ENCODE peak calls at places on chromosomes 4 and X, in five cellular contexts. One of them, this sample, is unnamed.

GRCh38 chr4:7973545-7973981 is 33.9 kb upstream of the AFAP1 start:
- DNase-seq in upper lobe of right lung: no peak
- DNase-seq in ovary: no peak
- DNase-seq in HEK293T: no peak
- DNase-seq in NAMALWA: no peak
- DNase-seq in this sample: no peak

GRCh38 chr4:20675786-20676185 is 24.5 kb upstream of the PACRGL start:
- DNase-seq in ovary: no peak
- DNase-seq in NAMALWA: no peak
- DNase-seq in HEK293T: no peak
- DNase-seq in upper lobe of right lung: no peak
- DNase-seq in this sample: no peak

GRCh38 chr4:128427832-128428366 is 140.3 kb upstream of the PGRMC2 start:
- DNase-seq in upper lobe of right lung: peak; percentile 70
- DNase-seq in HEK293T: peak; percentile 59
- DNase-seq in ovary: no peak
- DNase-seq in NAMALWA: no peak
- DNase-seq in this sample: peak; percentile 36

GRCh38 chr4:100593933-100594332 is 76.1 kb upstream of the EMCN start:
- DNase-seq in NAMALWA: no peak
- DNase-seq in upper lobe of right lung: no peak
- DNase-seq in HEK293T: no peak
- DNase-seq in ovary: no peak
- DNase-seq in this sample: no peak

GRCh38 chrX:57156397-57157049 is 19.3 kb upstream of the SPIN2A start:
- DNase-seq in NAMALWA: no peak
- DNase-seq in upper lobe of right lung: no peak
- DNase-seq in HEK293T: peak; percentile 22
- DNase-seq in ovary: no peak
- DNase-seq in this sample: no peak

GRCh38 chr4:10161840-10162239 is 45.2 kb upstream of the WDR1 start:
- DNase-seq in ovary: no peak
- DNase-seq in HEK293T: no peak
- DNase-seq in upper lobe of right lung: no peak
- DNase-seq in NAMALWA: no peak
- DNase-seq in this sample: no peak

GRCh38 chr4:58749206-58749605 is 1639.0 kb upstream of the IGFBP7 start:
- DNase-seq in upper lobe of right lung: no peak
- DNase-seq in ovary: no peak
- DNase-seq in NAMALWA: no peak
- DNase-seq in HEK293T: no peak
- DNase-seq in this sample: no peak

GRCh38 chrX:45435481-45435880 is 234.8 kb upstream of the DIPK2B start:
- DNase-seq in HEK293T: no peak
- DNase-seq in ovary: no peak
- DNase-seq in NAMALWA: no peak
- DNase-seq in upper lobe of right lung: no peak
- DNase-seq in this sample: no peak

GRCh38 chrX:50680990-50681389 is 133.0 kb downstream of the SHROOM4 start:
- DNase-seq in NAMALWA: no peak
- DNase-seq in ovary: no peak
- DNase-seq in HEK293T: no peak
- DNase-seq in upper lobe of right lung: no peak
- DNase-seq in this sample: no peak

GRCh38 chrX:155065035-155065734 is 5.8 kb downstream of the CMC4 start:
- DNase-seq in NAMALWA: no peak
- DNase-seq in ovary: no peak
- DNase-seq in upper lobe of right lung: no peak
- DNase-seq in HEK293T: no peak
- DNase-seq in this sample: no peak

GRCh38 chrX:6227445-6227820 is 1.2 kb downstream of the NLGN4X start:
- DNase-seq in ovary: no peak
- DNase-seq in NAMALWA: no peak
- DNase-seq in HEK293T: no peak
- DNase-seq in upper lobe of right lung: no peak
- DNase-seq in this sample: no peak

GRCh38 chr4:47530801-47531200 is 45.7 kb downstream of the ATP10D start:
- DNase-seq in ovary: no peak
- DNase-seq in HEK293T: no peak
- DNase-seq in NAMALWA: no peak
- DNase-seq in upper lobe of right lung: no peak
- DNase-seq in this sample: no peak

This sample was measured in right lobe of liver.